ENCODE peak calls at places on chromosomes 1 and 21, in ten cellular contexts. E is stimulated activated CD4-positive, alpha-beta T cell treated with anti-CD3 and anti-CD28 coated beads, TNF-alpha, amount 100 ng/mL, for 48 hours; Q is RKO; X is globus pallidus; M is PC-3; J is fibroblast of mammary gland; D is activated naive CD8-positive, alpha-beta T cell treated with anti-CD3 and anti-CD28 coated beads for 36 hours; V is neural crest cell; S is CD4-positive, alpha-beta memory T cell; Y is stimulated activated naive CD4-positive, alpha-beta T cell treated with Interleukin-2 at 50 U/mL for 16 hours. O is an unnamed sample.

GRCh38 chr21:17650301-17650700 is 37.6 kb upstream of the BTG3 start:
- DNase-seq in E (no peak), Q (no peak), X (no peak), M (no peak), J (no peak), D (no peak), V (no peak), S (no peak), Y (no peak), O (no peak)

GRCh38 chr1:41533016-41533730 is 48.7 kb upstream of the EDN2 start:
- DNase-seq in E (no peak), Q (no peak), X (no peak), M (no peak), J (no peak), D (no peak), V (no peak), S (no peak), Y (no peak), O (no peak)

GRCh38 chr1:93015590-93015989 is 54.3 kb upstream of the DIPK1A start:
- DNase-seq in E (no peak), Q (peak), X (no peak), M (peak), J (peak), D (no peak), V (no peak), S (no peak), Y (no peak), O (no peak)

GRCh38 chr1:38138498-38139233 is 92.1 kb upstream of the POU3F1 start:
- DNase-seq in E (no peak), Q (peak), X (peak), M (peak), J (peak), D (no peak), V (no peak), S (no peak), Y (no peak), O (no peak)

GRCh38 chr1:19371226-19372135 is 59.4 kb downstream of the SLC66A1 start:
- DNase-seq in E (no peak), Q (no peak), X (no peak), M (no peak), J (no peak), D (no peak), V (no peak), S (no peak), Y (no peak), O (no peak)

GRCh38 chr21:35226960-35227741 is 178.0 kb upstream of the RUNX1 start:
- DNase-seq in E (no peak), Q (no peak), X (no peak), M (no peak), J (no peak), D (peak), V (no peak), S (peak), Y (peak), O (no peak)

GRCh38 chr1:201426395-201427310 is 5.1 kb upstream of the TNNI1 start:
- DNase-seq in E (no peak), Q (no peak), X (no peak), M (no peak), J (no peak), D (peak), V (no peak), S (no peak), Y (no peak), O (no peak)

GRCh38 chr1:156371553-156372264 is 2.7 kb downstream of the RHBG start:
- DNase-seq in E (no peak), Q (no peak), X (no peak), M (peak), J (peak), D (no peak), V (no peak), S (no peak), Y (no peak), O (peak)

GRCh38 chr1:207355060-207355459 is 33.6 kb downstream of the CD55 start:
- DNase-seq in E (no peak), Q (peak), X (no peak), M (peak), J (peak), D (no peak), V (no peak), S (no peak), Y (no peak), O (no peak)

GRCh38 chr1:240385551-240385950 is 226.4 kb downstream of the GREM2 start:
- DNase-seq in E (no peak), Q (no peak), X (no peak), M (peak), J (no peak), D (no peak), V (no peak), S (no peak), Y (no peak), O (no peak)

GRCh38 chr1:109214695-109215623 is 1.2 kb downstream of the SARS1 start:
- DNase-seq in E (peak), Q (peak), X (peak), M (peak), J (peak), D (peak), V (no peak), S (no peak), Y (peak), O (peak)

GRCh38 chr1:18077657-18078215 is 29.9 kb upstream of the IGSF21 start:
- DNase-seq in E (no peak), Q (no peak), X (no peak), M (no peak), J (no peak), D (no peak), V (no peak), S (no peak), Y (no peak), O (no peak)

GRCh38 chr1:171913385-171913784 is 72.1 kb downstream of the DNM3 start:
- DNase-seq in E (no peak), Q (no peak), X (peak), M (peak), J (peak), D (no peak), V (no peak), S (no peak), Y (no peak), O (no peak)

GRCh38 chr1:211939876-211940468 is 95.4 kb downstream of the INTS7 start:
- DNase-seq in E (peak), Q (no peak), X (no peak), M (no peak), J (no peak), D (peak), V (no peak), S (no peak), Y (peak), O (no peak)